ENCODE peak calls at places on chromosomes 3 and 15, in five cellular contexts. T is brain microvascular endothelial cell, A is AG10803, U is tibial nerve, K is PC-9. F is an unnamed sample.

GRCh38 chr3:129633751-129634481 is 27.4 kb upstream of the PLXND1 start:
- DNase-seq in T (no peak), U (no peak), K (peak; percentile 62), A (no peak), F (no peak)

GRCh38 chr3:26236991-26237682 is 385.4 kb upstream of the LRRC3B start:
- DNase-seq in U (no peak), A (no peak), K (no peak), T (no peak), F (no peak)

GRCh38 chr15:100001405-100001804 is 268.2 kb upstream of the LYSMD4 start:
- DNase-seq in T (no peak), U (no peak), K (no peak), A (no peak), F (no peak)

GRCh38 chr15:96342143-96342466 is 11.6 kb downstream of the NR2F2 start:
- DNase-seq in A (no peak), K (no peak), T (no peak), U (no peak), F (no peak)

GRCh38 chr3:60841355-60841754 is 409.9 kb downstream of the FHIT start:
- DNase-seq in A (peak; percentile 11), K (peak; percentile 77), U (no peak), T (peak; percentile 52), F (no peak)

GRCh38 chr3:46280105-46280797 is 38.0 kb downstream of the CCR3 start:
- DNase-seq in T (peak; percentile 66), A (peak; percentile 16), K (peak; percentile 72), U (no peak), F (no peak)

GRCh38 chr3:127457746-127458145 is 132.8 kb downstream of the TPRA1 start:
- DNase-seq in K (no peak), A (no peak), U (no peak), T (no peak), F (no peak)

GRCh38 chr15:88684345-88684744 is 45.5 kb downstream of the ISG20 start:
- DNase-seq in T (no peak), K (no peak), A (no peak), U (no peak), F (no peak)

GRCh38 chr3:138361561-138361971 is 13.2 kb downstream of the MRAS start:
- DNase-seq in U (no peak), K (no peak), T (no peak), A (no peak), F (no peak)

GRCh38 chr3:9703736-9704342 is at the start of gene CPNE9:
- DNase-seq in T (no peak), U (no peak), A (no peak), K (no peak), F (no peak)

GRCh38 chr3:110773413-110773954 is 298.1 kb upstream of the NECTIN3 start:
- DNase-seq in T (peak; percentile 92), A (peak; percentile 40), K (no peak), U (no peak), F (no peak)

GRCh38 chr3:141076821-141077571 is 25.8 kb downstream of the SPSB4 start:
- DNase-seq in T (peak; percentile 73), K (no peak), A (peak; percentile 25), U (no peak), F (peak; percentile 51)

GRCh38 chr3:161890147-161890625 is 393.6 kb downstream of the OTOL1 start:
- DNase-seq in T (peak; percentile 100), A (peak; percentile 87), U (peak; percentile 53), K (peak; percentile 68), F (no peak)

GRCh38 chr3:128482857-128483656 is 9.9 kb downstream of the GATA2 start:
- DNase-seq in T (peak; percentile 44), A (peak; percentile 69), K (peak; percentile 73), U (no peak), F (peak; percentile 47)

GRCh38 chr3:128485283-128486156 is 7.5 kb downstream of the GATA2 start:
- DNase-seq in U (no peak), T (no peak), A (no peak), K (no peak), F (peak; percentile 19)

GRCh38 chr3:128486157-128486691 is 6.8 kb downstream of the GATA2 start:
- DNase-seq in T (no peak), K (no peak), A (no peak), U (no peak), F (no peak)

GRCh38 chr3:128483657-128484403 is 9.2 kb downstream of the GATA2 start:
- DNase-seq in A (no peak), K (no peak), U (no peak), T (no peak), F (peak; percentile 40)

GRCh38 chr3:128484404-128485282 is 8.4 kb downstream of the GATA2 start:
- DNase-seq in T (no peak), K (no peak), U (no peak), A (no peak), F (peak; percentile 4)
- H3K4me3 ChIP-seq in T (no peak overlapping the region), K (peak overlapping the region; percentile 47), U (peak overlapping the region; percentile 54), A (peak overlapping the region; percentile 79), F (peak overlapping the region; percentile 73)

GRCh38 chr3:80526153-80526552 is 758.4 kb upstream of the ROBO1 start:
- DNase-seq in K (no peak), T (no peak), A (no peak), U (no peak), F (no peak)
- TF ChIP-seq CTCF in K (peak; percentile 36), T (peak; percentile 35), A (no peak), U (no peak), F (no peak)

DNA sequence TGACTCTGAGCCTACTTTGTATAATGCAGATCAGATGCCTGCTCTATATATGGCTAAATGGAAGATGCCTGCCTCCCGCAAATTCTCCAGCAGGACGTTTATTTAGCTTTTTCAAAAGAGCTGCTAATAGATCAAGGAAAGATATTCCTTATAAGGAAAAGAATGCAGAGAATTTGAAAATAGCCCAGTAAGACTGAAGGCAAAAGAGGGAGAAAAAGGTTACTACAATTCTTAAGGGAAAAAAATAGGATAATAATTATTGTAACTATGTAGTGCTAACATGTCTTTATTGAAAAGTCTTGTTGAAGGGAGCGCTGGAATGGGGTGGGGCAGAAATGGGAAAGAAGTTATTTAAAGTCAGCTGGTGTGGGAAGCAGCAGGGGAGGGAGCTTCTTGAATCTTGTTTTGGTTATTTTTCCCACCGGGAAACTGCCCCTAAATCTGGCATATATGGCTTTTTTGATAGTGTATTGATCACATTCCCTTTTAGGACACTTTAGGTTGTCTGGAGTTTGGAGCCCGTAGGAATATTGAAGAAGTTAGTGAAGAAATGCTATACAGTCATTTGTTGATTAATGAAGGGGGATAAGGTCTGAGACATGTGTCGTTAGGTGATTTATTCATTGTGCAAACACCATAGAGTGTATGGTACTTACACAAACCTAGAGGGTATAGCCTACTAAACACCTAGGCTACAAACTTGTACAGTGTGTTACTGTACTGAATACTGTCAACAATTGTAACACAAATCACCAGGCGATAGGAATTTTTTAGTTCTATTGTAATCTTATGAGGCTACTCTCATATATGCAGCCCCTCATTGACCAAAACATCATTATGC is 3.1 kb downstream of the TPM1 start:
- DNase-seq in K (no peak), A (peak; percentile 62), U (no peak), T (no peak), F (no peak)
- H3K4me3 ChIP-seq in K (peak overlapping the region; percentile 80), A (peak overlapping the region; percentile 99), U (peak overlapping the region; percentile 71), T (peak overlapping the region; percentile 100), F (peak overlapping the region; percentile 75)

GRCh38 chr3:8298021-8298954 is 203.3 kb upstream of the LMCD1 start:
- DNase-seq in U (no peak), A (no peak), T (no peak), K (no peak), F (no peak)

GRCh38 chr3:8303466-8303865 is 198.2 kb upstream of the LMCD1 start:
- DNase-seq in T (no peak), U (no peak), K (no peak), A (peak; percentile 12), F (no peak)

GRCh38 chr3:8307545-8308110 is 194.0 kb upstream of the LMCD1 start:
- DNase-seq in U (no peak), T (no peak), K (no peak), A (no peak), F (no peak)

GRCh38 chr3:8305371-8305770 is 196.3 kb upstream of the LMCD1 start:
- DNase-seq in K (no peak), U (no peak), A (no peak), T (no peak), F (no peak)

DNA sequence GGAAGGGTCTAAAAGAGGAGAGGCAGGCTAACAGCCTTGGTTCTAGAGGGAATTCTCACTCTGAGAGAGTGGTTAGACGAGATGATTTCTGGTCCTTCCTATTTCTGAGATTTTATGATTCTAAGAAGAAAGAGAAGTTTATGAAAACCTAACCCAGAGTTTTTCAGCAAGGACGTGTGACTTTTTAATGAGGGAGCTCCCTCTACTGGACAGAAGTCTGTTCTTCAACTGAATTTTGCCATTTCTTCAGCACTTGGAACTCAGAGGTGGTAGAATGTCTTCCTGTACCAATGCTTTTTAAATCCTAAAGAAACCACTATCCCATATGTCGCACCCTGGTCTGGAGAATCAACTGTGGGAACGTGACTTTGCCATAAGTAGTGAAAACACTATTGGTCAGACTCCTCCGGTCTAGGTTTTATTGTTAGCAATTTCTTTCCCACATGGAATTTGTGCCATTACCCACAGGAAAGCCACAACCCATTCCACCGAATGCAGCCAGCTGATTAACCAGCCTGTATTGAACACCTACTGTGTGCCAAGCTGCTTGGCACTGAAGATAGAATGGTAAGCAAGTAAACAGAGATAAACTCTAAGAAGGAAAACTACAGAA is 199.5 kb upstream of the LMCD1 start:
- DNase-seq in A (peak; percentile 68), T (peak; percentile 50), U (no peak), K (peak; percentile 47), F (no peak)
- TF ChIP-seq CTCF in A (peak; percentile 80), T (peak; percentile 72), U (peak; percentile 67), K (peak; percentile 74), F (peak; percentile 66)

F was measured in psoas muscle.